ENCODE peak calls at places on chromosomes 13 and 19, in ten cellular contexts. T is transverse colon, B is GM23338, E is SK-N-SH, P is spleen, K is stomach, W is endothelial cell of umbilical vein, S is breast epithelium, I is HCT116, Y is suprapubic skin. O is an unnamed sample.

GRCh38 chr19:39401549-39402416 is 4.9 kb upstream of the ZFP36 start:
- DNase-seq in T (peak; percentile 90), Y (no peak), I (peak; percentile 78), K (peak; percentile 79), B (no peak), S (no peak), E (no peak), P (peak; percentile 90), W (no peak), O (peak; percentile 93)

GRCh38 chr19:44777715-44778347 is at the start of gene CBLC:
- DNase-seq in T (peak; percentile 92), W (no peak), K (peak; percentile 86), S (peak; percentile 89), P (no peak), E (peak; percentile 49), B (peak; percentile 99), I (peak; percentile 94), Y (no peak), O (no peak)

GRCh38 chr13:28540612-28541011 is 45.7 kb upstream of the FLT1 start:
- DNase-seq in T (no peak), K (no peak), Y (no peak), E (no peak), I (no peak), P (no peak), W (no peak), S (no peak), B (no peak), O (no peak)

GRCh38 chr13:97258801-97259200 is 36.7 kb downstream of the MBNL2 start:
- DNase-seq in T (no peak), Y (no peak), P (no peak), W (no peak), K (no peak), S (no peak), I (no peak), E (no peak), B (no peak), O (peak; percentile 82)

GRCh38 chr19:11382898-11383705 is 1.0 kb downstream of the EPOR start:
- DNase-seq in S (no peak), P (peak; percentile 91), B (peak; percentile 85), K (peak; percentile 71), I (peak; percentile 60), T (peak; percentile 64), E (peak; percentile 74), W (peak; percentile 28), Y (no peak), O (no peak)

GRCh38 chr13:59643239-59643865 is 520.4 kb downstream of the DIAPH3 start:
- DNase-seq in Y (no peak), W (no peak), E (peak; percentile 57), P (no peak), I (no peak), T (no peak), B (no peak), S (no peak), K (no peak), O (no peak)

GRCh38 chr19:3606174-3606689 is 443 bp downstream of the TBXA2R start:
- DNase-seq in K (peak; percentile 78), T (peak; percentile 80), S (peak; percentile 76), B (peak; percentile 65), P (peak; percentile 85), W (no peak), Y (peak; percentile 72), I (peak; percentile 10), E (peak; percentile 78), O (no peak)

GRCh38 chr13:75410207-75410606 is 71.8 kb downstream of the TBC1D4 start:
- DNase-seq in Y (no peak), B (no peak), K (no peak), W (no peak), T (no peak), E (no peak), I (no peak), P (no peak), S (no peak), O (no peak)

GRCh38 chr19:55454787-55455243 is 6.6 kb downstream of the ISOC2 start:
- DNase-seq in P (no peak), I (no peak), S (no peak), E (peak; percentile 73), Y (no peak), K (no peak), T (no peak), W (peak; percentile 22), B (peak; percentile 85), O (no peak)

GRCh38 chr19:55638864-55639359 is 1.9 kb upstream of the ZNF580 start:
- DNase-seq in B (peak; percentile 81), Y (no peak), K (no peak), E (peak; percentile 52), P (no peak), T (no peak), I (no peak), W (no peak), S (no peak), O (no peak)

GRCh38 chr13:64723735-64724134 is 2506.4 kb downstream of the PCDH9 start:
- DNase-seq in W (peak; percentile 97), E (peak; percentile 51), T (no peak), B (peak; percentile 15), S (no peak), P (no peak), Y (no peak), I (peak; percentile 80), K (no peak), O (no peak)

GRCh38 chr19:49119411-49120324 is at the start of gene PPFIA3:
- DNase-seq in P (peak; percentile 89), S (peak; percentile 72), T (peak; percentile 65), W (peak; percentile 51), I (no peak), E (peak; percentile 72), K (peak; percentile 77), B (peak; percentile 73), Y (no peak), O (no peak)

DNA sequence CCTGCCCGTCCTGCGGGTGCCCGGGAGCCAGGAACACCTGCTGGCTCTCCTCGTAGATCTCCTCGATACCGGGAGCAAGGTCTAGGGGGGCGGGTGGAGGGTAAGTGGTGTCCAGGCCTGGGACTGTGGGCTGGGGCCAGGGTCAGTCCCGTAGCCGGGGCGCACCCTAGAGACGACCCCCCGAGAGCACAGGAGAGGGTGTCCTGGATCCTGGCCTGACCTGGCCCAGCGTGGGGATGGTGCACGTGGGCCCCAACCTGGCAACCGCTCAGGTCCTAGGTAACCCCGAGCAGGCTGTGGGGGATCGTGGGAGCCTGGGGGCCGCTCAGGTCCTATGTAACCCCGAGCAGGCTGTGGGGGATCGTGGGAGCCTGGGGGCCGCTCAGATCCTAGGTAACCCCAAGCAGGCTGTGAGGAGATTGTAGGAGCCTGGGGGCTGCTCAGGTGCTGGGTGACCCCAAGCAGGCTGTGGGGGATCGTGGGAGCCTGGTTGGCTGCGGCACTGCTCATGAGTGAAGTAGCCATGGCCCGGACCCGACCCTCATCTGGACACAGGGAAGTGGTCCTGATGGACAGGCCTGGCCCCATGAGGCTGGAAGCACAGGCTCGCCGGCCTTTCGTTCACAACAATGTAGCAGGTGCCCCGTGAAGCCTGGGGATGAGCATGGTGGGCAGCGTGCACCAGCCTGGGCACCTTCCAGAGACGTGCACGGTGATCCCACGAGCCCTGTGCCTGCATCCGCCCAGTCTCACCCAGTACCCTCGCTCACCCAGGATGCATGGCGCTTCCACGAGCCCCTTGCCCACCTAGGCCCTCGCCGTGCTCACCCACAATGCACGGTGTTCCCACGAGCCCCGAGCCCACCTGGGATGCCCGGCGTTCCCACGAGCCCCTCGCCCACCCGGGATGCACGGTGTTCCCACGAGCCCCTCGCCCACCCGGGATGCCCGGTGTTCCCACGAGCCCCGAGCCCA is 6.2 kb downstream of the GPX4 start:
- DNase-seq in I (no peak), Y (no peak), T (no peak), K (no peak), S (no peak), B (no peak), W (no peak), E (no peak), P (peak; percentile 77), O (no peak)
- H3K36me3 ChIP-seq in I (peaks cover 4% of the 10 kb centered on the region), Y (peaks cover 83% of the 10 kb centered on the region), T (peaks cover 10% of the 10 kb centered on the region), K (peaks cover 60% of the 10 kb centered on the region), S (peaks cover 12% of the 10 kb centered on the region), B (peaks cover 3% of the 10 kb centered on the region), W (peaks cover 11% of the 10 kb centered on the region), E (no peaks in the 10 kb centered on the region), P (peaks cover 97% of the 10 kb centered on the region), O (no peaks in the 10 kb centered on the region)

GRCh38 chr19:1840541-1841115 is 7.7 kb downstream of the REXO1 start:
- DNase-seq in S (no peak), P (peak; percentile 86), W (peak; percentile 27), K (no peak), Y (no peak), I (no peak), E (no peak), B (no peak), T (no peak), O (no peak)

GRCh38 chr19:1837222-1837565 is 11.1 kb downstream of the REXO1 start:
- DNase-seq in S (no peak), K (no peak), T (no peak), B (no peak), I (no peak), Y (no peak), E (peak; percentile 55), P (no peak), W (no peak), O (no peak)

GRCh38 chr19:1836458-1837221 is 11.6 kb downstream of the REXO1 start:
- DNase-seq in K (no peak), T (no peak), Y (no peak), S (no peak), B (no peak), W (no peak), P (no peak), E (peak; percentile 76), I (no peak), O (no peak)

GRCh38 chr19:1839658-1840540 is 8.4 kb downstream of the REXO1 start:
- DNase-seq in K (no peak), B (no peak), T (peak; percentile 87), Y (no peak), E (no peak), W (no peak), P (no peak), S (no peak), I (no peak), O (no peak)

GRCh38 chr19:1837625-1838105 is 10.6 kb downstream of the REXO1 start:
- DNase-seq in T (peak; percentile 72), K (peak; percentile 48), E (peak; percentile 95), Y (no peak), S (no peak), P (no peak), W (peak; percentile 44), I (no peak), B (peak; percentile 82), O (no peak)
- TF ChIP-seq POLR2AphosphoS5 in T (no peak), K (no peak), E (no peak), Y (no peak), S (no peak), P (peak; percentile 65), W (no peak), I (no peak), B (no peak), O (no peak)

DNA sequence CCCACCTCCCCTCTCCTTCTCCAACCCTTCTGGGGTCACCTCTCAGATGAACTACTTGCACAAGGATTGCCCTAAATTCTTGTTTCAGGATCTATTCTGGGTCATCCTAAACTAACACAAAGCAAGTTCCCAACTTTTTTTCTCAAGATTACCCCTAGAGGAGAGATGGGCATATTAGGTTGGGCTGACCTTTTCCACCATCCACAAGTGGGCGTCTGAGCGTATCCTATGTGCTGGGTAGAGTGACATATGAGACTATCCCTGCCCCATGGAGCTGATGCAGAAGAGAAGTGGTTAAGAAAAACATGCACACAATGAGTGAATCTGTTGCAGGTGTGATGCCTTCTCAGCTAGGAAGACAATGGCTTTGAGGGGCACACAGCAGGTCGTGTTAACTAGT is 132.7 kb downstream of the CACNA1A start:
- DNase-seq in I (no peak), K (no peak), T (no peak), W (no peak), B (peak; percentile 33), E (no peak), Y (no peak), P (no peak), S (no peak), O (no peak)
- H3K27me3 ChIP-seq in I (no peaks in the 10 kb centered on the region), K (no peaks in the 10 kb centered on the region), T (no peaks in the 10 kb centered on the region), W (no peaks in the 10 kb centered on the region), B (no peaks in the 10 kb centered on the region), E (peaks cover 43% of the 10 kb centered on the region), Y (peaks cover 4% of the 10 kb centered on the region), P (no peaks in the 10 kb centered on the region), S (no peaks in the 10 kb centered on the region), O (no peaks in the 10 kb centered on the region)

GRCh38 chr19:47675271-47675670 is 38.0 kb upstream of the EHD2 start:
- DNase-seq in T (no peak), B (no peak), I (no peak), E (no peak), S (no peak), K (no peak), P (no peak), W (no peak), Y (no peak), O (no peak)
- H3K36me3 ChIP-seq in T (peaks cover 11% of the 10 kb centered on the region), B (no peaks in the 10 kb centered on the region), I (peaks cover 2% of the 10 kb centered on the region), E (peaks cover 11% of the 10 kb centered on the region), S (peaks cover 2% of the 10 kb centered on the region), K (peaks cover 33% of the 10 kb centered on the region), P (peaks cover 94% of the 10 kb centered on the region), W (peaks cover 3% of the 10 kb centered on the region), Y (peaks cover 68% of the 10 kb centered on the region), O (peaks cover 51% of the 10 kb centered on the region)